ENCODE peak calls at places on chromosome 15, in four cellular contexts. C is trophoblast cell, B is tibial nerve, L is MM.1S. S is an unnamed sample.

GRCh38 chr15:39670687-39671086 is 89.8 kb downstream of the THBS1 start:
- DNase-seq in C (no peak), B (no peak), L (no peak), S (no peak)

GRCh38 chr15:38886315-38887163 is 321.9 kb upstream of the RASGRP1 start:
- DNase-seq in C (peak; percentile 14), B (no peak), L (no peak), S (no peak)

GRCh38 chr15:22227411-22227810 is 147.1 kb downstream of the OR4M2 start:
- DNase-seq in C (no peak), B (no peak), L (no peak), S (no peak)

GRCh38 chr15:63075072-63075995 is 32.8 kb downstream of the TPM1 start:
- DNase-seq in C (no peak), B (no peak), L (no peak), S (peak; percentile 51)

GRCh38 chr15:52288986-52289385 is 6.6 kb downstream of the MYO5C start:
- DNase-seq in C (no peak), B (no peak), L (no peak), S (no peak)

GRCh38 chr15:38035701-38036100 is 101.3 kb downstream of the TMCO5A start:
- DNase-seq in C (no peak), B (no peak), L (no peak), S (no peak)

GRCh38 chr15:79432345-79433311 is 492 bp downstream of the MINAR1 start:
- DNase-seq in C (no peak), B (no peak), L (no peak), S (no peak)

GRCh38 chr15:38490231-38490630 is 36.3 kb downstream of the FAM98B start:
- DNase-seq in C (no peak), B (no peak), L (no peak), S (no peak)

GRCh38 chr15:74541494-74542191 is 623 bp downstream of the ARID3B start:
- DNase-seq in C (peak; percentile 80), B (peak; percentile 15), L (peak; percentile 80), S (peak; percentile 25)

GRCh38 chr15:91816942-91817341 is 36.6 kb upstream of the SLCO3A1 start:
- DNase-seq in C (no peak), B (no peak), L (no peak), S (no peak)

GRCh38 chr15:64267331-64267973 is 88.5 kb downstream of the CSNK1G1 start:
- DNase-seq in C (no peak), B (no peak), L (no peak), S (no peak)

GRCh38 chr15:66560856-66561525 is 4.8 kb downstream of the LCTL start:
- DNase-seq in C (no peak), B (no peak), L (no peak), S (no peak)

GRCh38 chr15:65524226-65524625 is 6.0 kb upstream of the HACD3 start:
- DNase-seq in C (no peak), B (no peak), L (no peak), S (no peak)

GRCh38 chr15:35618260-35619188 is 72.6 kb upstream of the DPH6 start:
- DNase-seq in C (no peak), B (no peak), L (no peak), S (no peak)

GRCh38 chr15:40115670-40116093 is 7.0 kb upstream of the BMF start:
- DNase-seq in C (peak; percentile 28), B (peak; percentile 33), L (peak; percentile 89), S (no peak)

GRCh38 chr15:47715856-47716445 is 1.4 kb upstream of the SEMA6D start:
- DNase-seq in C (no peak), B (no peak), L (no peak), S (no peak)

GRCh38 chr15:59298255-59298856 is 74.3 kb downstream of the MYO1E start:
- DNase-seq in C (peak; percentile 85), B (no peak), L (no peak), S (no peak)

GRCh38 chr15:56752986-56753385 is 19.7 kb upstream of the ZNF280D start:
- DNase-seq in C (no peak), B (no peak), L (no peak), S (no peak)

GRCh38 chr15:38254065-38254883 is 1.6 kb downstream of the SPRED1 start:
- DNase-seq in C (peak; percentile 16), B (peak; percentile 60), L (peak; percentile 78), S (peak; percentile 35)

GRCh38 chr15:94231728-94232086 is 346 bp downstream of the MCTP2 start:
- DNase-seq in C (no peak), B (no peak), L (peak; percentile 35), S (no peak)

GRCh38 chr15:51368751-51369450 is 27.4 kb downstream of the GLDN start:
- DNase-seq in C (no peak), B (no peak), L (no peak), S (no peak)

DNA sequence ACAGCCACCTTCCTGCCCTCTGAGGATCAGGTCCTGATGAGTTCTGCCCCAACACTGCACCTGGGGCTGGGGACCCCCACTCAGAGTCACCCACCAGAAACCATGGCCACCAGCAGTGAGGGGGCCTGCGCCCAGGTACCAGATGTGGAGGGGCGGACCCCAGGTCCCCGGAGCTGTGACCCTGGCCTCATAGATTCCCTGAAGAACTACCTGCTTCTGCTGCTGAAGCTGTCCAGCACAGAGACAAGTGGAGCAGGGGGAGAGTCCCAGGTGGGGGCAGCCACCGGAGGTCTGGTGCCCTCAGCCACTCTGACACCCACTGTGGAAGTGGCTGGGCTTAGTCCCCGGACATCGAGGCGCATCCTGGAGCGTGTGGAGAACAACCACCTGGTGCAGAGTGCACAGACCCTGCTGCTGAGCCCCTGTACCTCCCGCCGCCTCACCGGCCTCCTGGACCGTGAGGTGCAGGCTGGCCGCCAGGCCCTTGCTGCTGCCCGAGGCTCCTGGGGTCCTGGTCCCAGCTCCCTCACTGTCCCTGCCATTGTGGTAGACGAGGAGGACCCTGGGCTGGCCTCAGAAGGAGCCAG is 27.0 kb upstream of the SLC28A1 start:
- DNase-seq in C (no peak), B (no peak), L (no peak), S (no peak)
- H3K27ac ChIP-seq in C (no peak overlapping the region), B (no peak overlapping the region), L (no peak overlapping the region), S (no peak overlapping the region)

DNA sequence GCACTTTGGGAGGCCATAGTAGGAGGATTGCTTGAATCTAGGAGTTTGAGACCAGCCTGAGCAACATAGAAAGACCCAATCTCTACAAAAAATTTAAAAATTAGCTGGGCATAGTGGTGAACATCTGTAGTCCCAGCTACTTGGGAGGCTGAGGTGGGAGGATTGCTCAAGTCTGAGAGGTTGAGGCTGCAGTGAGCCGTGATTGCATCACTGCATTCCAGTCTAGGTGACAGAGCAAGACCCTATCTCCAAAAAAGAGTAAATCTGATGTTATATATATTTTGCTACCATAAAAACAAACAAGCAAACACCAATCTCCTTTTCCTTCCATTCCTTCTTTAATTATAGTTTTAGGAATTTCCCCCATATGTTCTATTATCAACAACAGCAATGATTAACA is 74.2 kb upstream of the RNU6-1 start:
- DNase-seq in C (peak; percentile 45), B (no peak), L (no peak), S (no peak)
- H3K27ac ChIP-seq in C (no peak overlapping the region), B (peak overlapping the region; percentile 68), L (no peak overlapping the region), S (peak overlapping the region; percentile 89)

DNA sequence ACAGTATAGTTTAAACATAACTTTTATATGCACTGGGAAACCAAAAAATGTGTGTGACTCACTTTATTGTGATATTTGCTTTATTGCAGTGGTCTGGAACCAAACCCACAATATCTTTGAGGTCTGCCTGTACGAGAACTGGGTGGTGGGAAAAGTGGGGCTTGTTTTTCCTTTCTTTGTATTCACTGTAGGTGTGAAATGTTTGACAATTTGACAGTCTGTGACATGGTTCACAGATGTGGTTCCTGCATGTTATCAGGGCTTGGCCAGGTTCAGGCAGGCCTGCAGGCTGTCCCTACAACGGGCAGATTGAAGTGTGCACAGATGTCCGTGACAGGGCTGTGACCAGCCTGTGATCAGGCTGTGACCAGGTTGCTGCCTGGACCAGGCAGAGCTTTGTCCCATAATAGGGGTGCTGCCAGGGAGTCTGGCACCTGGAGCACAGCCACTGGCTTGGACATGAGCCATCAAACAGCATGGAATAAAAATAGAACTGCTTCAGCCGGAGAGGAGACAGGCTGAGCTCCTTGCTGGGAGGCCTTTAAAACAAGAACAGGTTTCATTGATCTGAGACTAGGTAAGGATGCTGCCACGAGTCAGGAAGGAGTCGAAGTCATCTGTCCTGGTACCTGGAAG is 61.0 kb downstream of the KLF13 start:
- DNase-seq in C (no peak), B (no peak), L (no peak), S (no peak)
- H3K27ac ChIP-seq in C (no peak overlapping the region), B (peak overlapping the region; percentile 2), L (no peak overlapping the region), S (peak overlapping the region; percentile 22)

DNA sequence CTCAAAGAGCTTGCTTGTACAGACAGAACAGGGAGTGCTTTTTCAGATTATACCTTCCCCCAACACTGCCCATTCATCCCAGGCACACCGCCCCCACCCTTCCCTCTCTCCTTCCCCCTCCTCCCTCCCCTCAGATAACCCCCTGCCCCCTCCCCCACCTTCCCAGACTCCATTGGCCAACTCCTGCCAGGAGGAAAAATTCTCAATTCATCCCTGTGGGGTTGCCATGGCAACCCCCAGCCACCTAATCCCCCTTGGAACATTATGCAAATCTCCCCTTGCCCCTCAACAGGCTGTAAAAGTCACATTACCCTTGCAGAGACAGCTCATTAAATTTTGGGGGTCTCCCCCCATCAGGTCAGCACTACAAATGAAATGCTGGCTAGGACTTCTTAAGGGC is 14.3 kb downstream of the TLE3 start:
- DNase-seq in C (no peak), B (no peak), L (no peak), S (no peak)
- H3K27ac ChIP-seq in C (no peak overlapping the region), B (no peak overlapping the region), L (peak overlapping the region; percentile 24), S (no peak overlapping the region)

DNA sequence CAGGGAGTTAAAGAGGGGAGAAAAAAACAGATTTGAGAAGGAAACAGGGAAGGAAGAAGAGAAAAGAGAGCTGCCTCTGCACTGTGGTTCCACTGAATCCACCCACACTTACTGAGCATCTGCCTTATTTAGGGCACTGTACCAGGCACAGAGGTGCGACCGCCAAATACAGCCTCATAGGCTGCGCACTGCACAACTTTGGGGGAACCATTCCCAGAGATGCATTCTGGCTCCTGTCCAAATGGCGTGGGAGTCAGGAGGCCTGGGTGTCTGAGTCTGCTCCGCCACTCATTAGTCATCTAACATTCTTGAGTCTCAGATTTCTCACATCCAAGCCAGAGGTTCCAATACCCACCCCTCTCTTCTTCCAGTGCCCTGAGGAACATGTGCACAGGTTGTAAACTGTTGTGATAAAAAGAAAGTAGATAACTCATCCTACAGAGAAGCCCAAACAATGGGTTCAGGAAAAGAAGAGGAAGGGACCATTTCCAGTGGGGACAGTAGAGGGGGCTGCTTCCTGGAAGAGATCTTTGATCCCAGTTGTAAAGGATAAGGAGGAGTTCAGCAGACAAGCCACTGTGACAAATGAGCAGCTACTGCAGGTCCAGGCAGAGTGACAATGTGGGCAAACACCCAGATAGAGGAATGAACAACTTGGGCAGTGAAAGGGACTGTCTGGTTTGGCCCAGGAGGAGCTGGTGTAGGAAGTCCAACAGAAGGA is 254.6 kb downstream of the UACA start:
- DNase-seq in C (peak; percentile 32), B (no peak), L (no peak), S (no peak)
- H3K27ac ChIP-seq in C (no peak overlapping the region), B (no peak overlapping the region), L (no peak overlapping the region), S (no peak overlapping the region)

GRCh38 chr15:98791046-98791701 is 142.8 kb downstream of the IGF1R start:
- DNase-seq in C (no peak), B (no peak), L (no peak), S (no peak)
- H3K27ac ChIP-seq in C (no peak overlapping the region), B (no peak overlapping the region), L (no peak overlapping the region), S (no peak overlapping the region)

DNA sequence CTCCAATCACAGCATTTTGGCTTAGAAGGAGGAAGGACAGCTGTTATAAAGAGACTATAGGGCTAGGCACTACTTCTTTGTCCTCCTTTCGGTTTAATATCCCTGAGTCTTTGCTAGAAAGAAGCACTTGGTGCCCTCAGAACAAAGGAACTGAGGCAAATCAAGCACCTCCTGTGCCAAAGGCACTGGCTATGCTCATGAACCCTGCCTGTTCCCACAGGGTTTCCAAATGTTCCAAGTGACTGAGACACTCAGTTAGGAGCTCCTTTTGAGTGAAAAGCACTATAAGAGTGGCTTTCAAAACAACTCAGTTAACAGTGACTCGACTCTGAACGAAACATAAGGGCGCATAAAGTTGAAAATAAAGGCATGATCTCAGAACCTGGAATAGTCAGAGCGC is 25.0 kb downstream of the TBC1D2B start:
- DNase-seq in C (no peak), B (no peak), L (no peak), S (no peak)
- H3K27ac ChIP-seq in C (peak overlapping the region; percentile 56), B (peak overlapping the region; percentile 41), L (no peak overlapping the region), S (peak overlapping the region; percentile 71)

GRCh38 chr15:92881838-92882696 is 18.1 kb upstream of the CHD2 start:
- DNase-seq in C (peak; percentile 98), B (peak; percentile 99), L (peak; percentile 99), S (peak; percentile 99)
- H3K27ac ChIP-seq in C (peak overlapping the region; percentile 92), B (peak overlapping the region; percentile 91), L (peak overlapping the region; percentile 71), S (peak overlapping the region; percentile 98)